ENCODE peak calls at places on chromosomes 12 and 14, in six cellular contexts. A, M, S, B, T and U are unnamed samples.

GRCh38 chr12:56462565-56462964 is 5.8 kb upstream of the SPRYD4 start:
- DNase-seq in A (no peak), M (peak; percentile 50), S (peak; percentile 60), B (no peak), T (no peak), U (no peak)

GRCh38 chr12:50545783-50546182 is 41.0 kb downstream of the DIP2B start:
- DNase-seq in A (no peak), M (no peak), S (no peak), B (peak; percentile 39), T (no peak), U (no peak)

GRCh38 chr14:35682802-35683201 is 126.3 kb downstream of the RALGAPA1 start:
- DNase-seq in A (no peak), M (no peak), S (no peak), B (no peak), T (no peak), U (peak; percentile 53)

GRCh38 chr14:92938235-92938875 is 15.4 kb downstream of the CHGA start:
- DNase-seq in A (no peak), M (no peak), S (no peak), B (no peak), T (no peak), U (no peak)

GRCh38 chr14:56874375-56874774 is 64.1 kb upstream of the OTX2 start:
- DNase-seq in A (peak; percentile 78), M (peak; percentile 68), S (no peak), B (no peak), T (no peak), U (no peak)

GRCh38 chr14:58712357-58712756 is 74.6 kb downstream of the DACT1 start:
- DNase-seq in A (no peak), M (no peak), S (no peak), B (peak; percentile 30), T (no peak), U (peak; percentile 33)

GRCh38 chr14:102055181-102055901 is 31.5 kb downstream of the HSP90AA1 start:
- DNase-seq in A (peak; percentile 85), M (peak; percentile 75), S (no peak), B (no peak), T (no peak), U (peak; percentile 83)

GRCh38 chr12:131074221-131075083 is 120.7 kb downstream of the ADGRD1 start:
- DNase-seq in A (no peak), M (peak; percentile 21), S (no peak), B (no peak), T (no peak), U (no peak)

GRCh38 chr12:15152864-15153263 is 68.4 kb downstream of the RERG start:
- DNase-seq in A (no peak), M (no peak), S (no peak), B (peak; percentile 91), T (no peak), U (peak; percentile 30)

GRCh38 chr14:68977741-68978549 is 1.2 kb downstream of the ACTN1 start:
- DNase-seq in A (peak; percentile 88), M (peak; percentile 73), S (peak; percentile 24), B (peak; percentile 89), T (no peak), U (peak; percentile 95)

GRCh38 chr14:65910108-65910507 is 497.6 kb downstream of the FUT8 start:
- DNase-seq in A (peak; percentile 46), M (no peak), S (no peak), B (peak; percentile 1), T (no peak), U (peak; percentile 28)

GRCh38 chr14:98347686-98348085 is 924.3 kb downstream of the BCL11B start:
- DNase-seq in A (no peak), M (no peak), S (no peak), B (no peak), T (no peak), U (no peak)

GRCh38 chr14:103033744-103034143 is 23.6 kb downstream of the CDC42BPB start:
- DNase-seq in A (no peak), M (no peak), S (no peak), B (peak; percentile 38), T (no peak), U (no peak)

GRCh38 chr12:9372202-9372601 is 164.0 kb upstream of the PZP start:
- DNase-seq in A (peak; percentile 62), M (no peak), S (no peak), B (no peak), T (no peak), U (peak; percentile 9)

GRCh38 chr12:25051583-25052190 is 102.8 kb upstream of the BCAT1 start:
- DNase-seq in A (no peak), M (no peak), S (no peak), B (no peak), T (no peak), U (no peak)

GRCh38 chr12:88247241-88247643 is 105.1 kb downstream of the TMTC3 start:
- DNase-seq in A (no peak), M (no peak), S (no peak), B (peak; percentile 42), T (no peak), U (peak; percentile 84)

GRCh38 chr14:92513966-92514843 is 624 bp downstream of the RIN3 start:
- DNase-seq in A (peak; percentile 22), M (peak; percentile 50), S (no peak), B (peak; percentile 54), T (no peak), U (peak; percentile 22)

GRCh38 chr12:27623645-27624044 is 72.6 kb upstream of the REP15 start:
- DNase-seq in A (no peak), M (no peak), S (no peak), B (peak; percentile 70), T (no peak), U (peak; percentile 36)
- H3K18ac ChIP-seq in A (no peak overlapping the region), M (no peak overlapping the region), S (no peak overlapping the region), B (peak overlapping the region; percentile 87), T (no peak overlapping the region), U (no peak overlapping the region)

DNA sequence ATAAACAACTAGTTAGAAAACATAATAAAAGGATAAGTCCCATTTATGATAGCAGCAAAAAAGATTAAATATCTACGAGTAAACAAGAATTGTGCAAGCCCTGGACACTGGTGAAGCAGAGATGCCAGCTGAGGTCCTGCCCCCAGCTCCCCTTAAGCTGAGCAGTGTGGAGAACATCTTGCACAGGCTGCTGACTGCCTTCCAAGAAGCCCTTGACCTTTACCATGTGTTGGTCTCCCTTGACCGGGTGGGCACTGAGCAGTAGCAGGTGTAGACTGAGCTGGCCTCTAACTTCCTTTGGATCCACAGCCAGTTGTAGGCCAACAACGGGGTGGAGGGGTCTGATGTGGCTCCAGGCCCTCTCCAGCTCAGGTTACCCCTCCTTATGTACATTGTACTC is 47.7 kb upstream of the PAPLN start:
- DNase-seq in A (no peak), M (no peak), S (no peak), B (no peak), T (no peak), U (no peak)
- H3K23ac ChIP-seq in A (no peak overlapping the region), M (no peak overlapping the region), S (peak overlapping the region; percentile 73), B (no peak overlapping the region), T (no peak overlapping the region), U (no peak overlapping the region)

DNA sequence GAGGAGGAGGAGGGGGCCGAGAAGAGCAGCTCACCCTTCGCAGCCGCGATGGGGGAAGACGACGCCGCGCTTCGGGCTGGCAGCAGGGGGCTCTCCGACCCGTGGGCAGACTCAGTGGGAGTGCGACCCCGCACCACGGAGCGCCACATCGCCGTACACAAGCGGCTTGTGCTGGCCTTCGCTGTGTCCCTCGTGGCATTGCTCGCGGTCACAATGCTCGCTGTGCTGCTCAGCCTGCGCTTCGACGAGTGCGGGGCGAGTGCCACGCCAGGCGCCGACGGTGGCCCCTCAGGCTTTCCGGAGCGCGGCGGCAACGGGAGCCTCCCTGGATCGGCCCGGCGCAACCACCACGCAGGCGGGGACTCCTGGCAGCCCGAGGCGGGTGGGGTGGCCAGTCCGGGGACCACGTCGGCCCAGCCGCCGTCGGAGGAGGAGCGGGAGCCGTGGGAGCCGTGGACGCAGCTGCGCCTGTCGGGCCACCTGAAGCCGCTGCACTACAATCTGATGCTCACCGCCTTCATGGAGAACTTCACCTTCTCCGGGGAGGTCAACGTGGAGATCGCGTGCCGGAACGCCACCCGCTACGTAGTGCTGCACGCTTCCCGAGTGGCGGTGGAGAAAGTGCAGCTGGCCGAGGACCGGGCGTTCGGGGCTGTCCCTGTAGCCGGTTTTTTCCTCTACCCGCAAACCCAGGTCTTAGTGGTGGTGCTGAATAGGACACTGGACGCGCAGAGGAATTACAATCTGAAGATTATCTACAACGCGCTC is 745 bp downstream of the TRHDE start:
- DNase-seq in A (peak; percentile 29), M (peak; percentile 46), S (peak; percentile 27), B (peak; percentile 80), T (no peak), U (peak; percentile 58)
- H3K18ac ChIP-seq in A (no peak overlapping the region), M (no peak overlapping the region), S (peak overlapping the region; percentile 96), B (peak overlapping the region; percentile 84), T (peak overlapping the region; percentile 98), U (peak overlapping the region; percentile 97)

DNA sequence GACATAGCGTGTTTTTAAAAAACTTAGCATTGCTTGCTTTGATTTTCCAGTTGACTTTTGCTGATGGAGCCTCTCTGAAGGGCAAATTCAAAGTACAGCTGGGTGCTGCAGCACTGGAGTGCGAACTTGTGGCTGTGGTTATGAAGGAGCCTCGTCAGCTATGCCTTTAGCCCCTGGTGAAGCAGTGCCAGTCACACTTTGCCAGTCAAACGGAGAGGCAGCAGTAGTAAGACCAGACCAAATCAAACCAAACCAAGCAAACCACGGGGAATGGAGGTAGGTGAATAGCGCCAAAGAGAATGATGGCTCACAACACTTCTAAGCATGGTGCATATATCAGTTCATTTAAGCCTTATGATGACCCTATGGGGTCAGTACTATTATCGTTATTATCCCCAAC is 15.1 kb upstream of the SLC38A2 start:
- DNase-seq in A (no peak), M (no peak), S (no peak), B (no peak), T (no peak), U (no peak)
- H3K23ac ChIP-seq in A (no peak overlapping the region), M (no peak overlapping the region), S (no peak overlapping the region), B (no peak overlapping the region), T (no peak overlapping the region), U (peak overlapping the region; percentile 96)